ENCODE peak calls at places on chromosome 3, in nine cellular contexts. F, V, I, R, O, W, Q, S and A are unnamed samples.

GRCh38 chr3:12452361-12453330 is 31.6 kb upstream of the TSEN2 start:
- DNase-seq in S (no peak), R (no peak), W (no peak), Q (no peak), F (no peak), O (no peak), V (no peak), I (no peak), A (no peak)

GRCh38 chr3:128504957-128505730 is 12.1 kb upstream of the GATA2 start:
- DNase-seq in S (no peak), F (no peak), W (no peak), Q (no peak), R (no peak), V (no peak), O (no peak), I (no peak), A (no peak)

GRCh38 chr3:49346797-49347251 is 7.0 kb upstream of the USP4 start:
- DNase-seq in S (no peak), Q (no peak), I (no peak), V (no peak), R (peak), W (no peak), F (no peak), O (no peak), A (no peak)

GRCh38 chr3:190433626-190434025 is 16.1 kb downstream of the TMEM207 start:
- DNase-seq in O (no peak), R (no peak), V (no peak), W (no peak), I (no peak), Q (no peak), S (no peak), F (no peak), A (no peak)

GRCh38 chr3:194135516-194135805 is 487 bp upstream of the HES1 start:
- DNase-seq in S (no peak), F (no peak), W (no peak), R (no peak), Q (no peak), O (no peak), I (no peak), V (no peak), A (no peak)

GRCh38 chr3:185959609-185960517 is 22.0 kb upstream of the TRA2B start:
- DNase-seq in O (no peak), Q (no peak), S (no peak), W (no peak), R (peak), V (no peak), I (no peak), F (no peak), A (no peak)

GRCh38 chr3:106824856-106825255 is 552.4 kb upstream of the CCDC54 start:
- DNase-seq in O (no peak), R (peak), V (no peak), W (no peak), F (no peak), S (no peak), Q (peak), I (peak), A (no peak)

GRCh38 chr3:123385072-123385471 is 63.8 kb downstream of the ADCY5 start:
- DNase-seq in S (no peak), I (no peak), R (no peak), F (no peak), V (no peak), Q (peak), W (peak), O (no peak), A (no peak)

GRCh38 chr3:12560505-12561188 is 3.8 kb downstream of the MKRN2 start:
- DNase-seq in W (no peak), Q (no peak), O (peak), F (no peak), V (no peak), R (no peak), I (no peak), S (no peak), A (no peak)

GRCh38 chr3:13099707-13100106 is 26.5 kb upstream of the IQSEC1 start:
- DNase-seq in F (no peak), I (no peak), R (no peak), W (no peak), Q (no peak), S (no peak), O (no peak), V (no peak), A (no peak)

GRCh38 chr3:126968995-126969385 is 13.9 kb upstream of the PLXNA1 start:
- DNase-seq in S (no peak), F (no peak), W (no peak), I (no peak), Q (no peak), R (no peak), O (no peak), V (no peak), A (no peak)

GRCh38 chr3:64445318-64446300 is 220.3 kb upstream of the PRICKLE2 start:
- DNase-seq in S (no peak), W (peak), V (no peak), F (no peak), Q (peak), I (peak), O (no peak), R (peak), A (no peak)

GRCh38 chr3:39435006-39435748 is 28.7 kb downstream of the RPSA start:
- DNase-seq in R (peak), I (no peak), O (no peak), Q (no peak), F (no peak), S (no peak), W (no peak), V (no peak), A (no peak)

GRCh38 chr3:194205675-194206133 is 69.8 kb downstream of the HES1 start:
- DNase-seq in W (no peak), Q (no peak), I (peak), F (no peak), V (no peak), R (no peak), S (no peak), O (no peak), A (peak)

GRCh38 chr3:45319231-45320085 is 68.9 kb upstream of the LARS2 start:
- DNase-seq in R (no peak), V (no peak), F (no peak), S (no peak), W (no peak), O (no peak), I (no peak), Q (no peak), A (no peak)

GRCh38 chr3:10430805-10431204 is 74.6 kb downstream of the ATP2B2 start:
- DNase-seq in R (no peak), I (no peak), Q (no peak), O (no peak), W (no peak), S (no peak), V (no peak), F (no peak), A (no peak)

GRCh38 chr3:16840111-16840444 is 44.7 kb upstream of the PLCL2 start:
- DNase-seq in Q (no peak), W (no peak), I (no peak), F (no peak), V (no peak), S (no peak), R (peak), O (no peak), A (no peak)

GRCh38 chr3:172980849-172981248 is 160.2 kb downstream of the SPATA16 start:
- DNase-seq in Q (no peak), I (no peak), F (no peak), W (no peak), V (no peak), S (no peak), R (peak), O (no peak), A (no peak)

GRCh38 chr3:10365791-10366190 is 44.9 kb upstream of the SEC13 start:
- DNase-seq in I (no peak), F (no peak), O (no peak), W (no peak), R (peak), Q (no peak), V (no peak), S (no peak), A (no peak)

GRCh38 chr3:189488241-189488767 is 142.9 kb upstream of the TP63 start:
- DNase-seq in R (peak), Q (peak), V (no peak), O (no peak), I (no peak), S (no peak), W (no peak), F (no peak), A (no peak)

GRCh38 chr3:42351221-42351620 is 59.2 kb downstream of the LYZL4 start:
- DNase-seq in O (no peak), F (no peak), W (no peak), V (no peak), S (no peak), Q (no peak), I (no peak), R (no peak), A (no peak)

GRCh38 chr3:197186887-197187588 is 111.4 kb downstream of the DLG1 start:
- DNase-seq in R (peak), F (peak), O (peak), I (no peak), V (no peak), Q (no peak), S (no peak), W (no peak), A (peak)

GRCh38 chr3:197171481-197172067 is 126.8 kb downstream of the DLG1 start:
- DNase-seq in F (no peak), I (no peak), O (no peak), R (peak), S (no peak), Q (no peak), W (no peak), V (no peak), A (no peak)

GRCh38 chr3:41893977-41894376 is 67.9 kb downstream of the ULK4 start:
- DNase-seq in Q (no peak), W (no peak), V (no peak), O (peak), R (peak), F (no peak), I (peak), S (no peak), A (peak)

GRCh38 chr3:190541008-190541407 is 27.1 kb downstream of the IL1RAP start:
- DNase-seq in F (no peak), Q (no peak), V (no peak), R (no peak), S (no peak), I (no peak), O (no peak), W (no peak), A (no peak)